ENCODE peak calls at places on chromosomes 11 and 22, in nine cellular contexts. U is nephron progenitor cell; P is activated CD4-positive, alpha-beta T cell treated with anti-CD3 and anti-CD28 coated beads, Interleukin-2, amount 50 U/mL, for 4 hours; O is anterior cingulate cortex; M is Calu3; W is head of caudate nucleus; A is heart right ventricle; V is cardiac muscle cell; H is NCI-H345. S is an unnamed sample.
A peak's percentile ranks its signal among the peaks of the same experiment; 100 is the strongest.

GRCh38 chr11:85884581-85885021 is 29.4 kb downstream of the CCDC83 start:
- DNase-seq in U (peak; percentile 40), P (no peak), O (no peak), M (no peak), W (no peak), A (no peak), V (no peak), H (no peak), S (no peak)

GRCh38 chr22:37483594-37484114 is 2.5 kb downstream of the MFNG start:
- DNase-seq in U (no peak), P (no peak), O (no peak), M (no peak), W (no peak), A (no peak), V (no peak), H (peak; percentile 20), S (no peak)

GRCh38 chr11:96141649-96142048 is 201.3 kb downstream of the MAML2 start:
- DNase-seq in U (no peak), P (no peak), O (no peak), M (no peak), W (no peak), A (no peak), V (no peak), H (no peak), S (no peak)

GRCh38 chr11:95092549-95093324 is 3.1 kb downstream of the ENDOD1 start:
- DNase-seq in U (no peak), P (peak; percentile 34), O (no peak), M (peak; percentile 36), W (peak; percentile 53), A (no peak), V (peak; percentile 25), H (no peak), S (no peak)

GRCh38 chr22:43811777-43812148 is 342 bp downstream of the EFCAB6 start:
- DNase-seq in U (no peak), P (no peak), O (no peak), M (no peak), W (peak; percentile 45), A (no peak), V (no peak), H (no peak), S (peak; percentile 4)

GRCh38 chr11:133835258-133836075 is 9.8 kb downstream of the SPATA19 start:
- DNase-seq in U (peak; percentile 63), P (no peak), O (no peak), M (peak; percentile 52), W (peak; percentile 83), A (no peak), V (peak; percentile 53), H (peak; percentile 71), S (no peak)

GRCh38 chr22:20283674-20284066 is 15.6 kb upstream of the RTN4R start:
- DNase-seq in U (no peak), P (no peak), O (no peak), M (no peak), W (no peak), A (no peak), V (no peak), H (no peak), S (no peak)

GRCh38 chr22:17772249-17772962 is 1.9 kb downstream of the BID start:
- DNase-seq in U (peak; percentile 30), P (no peak), O (no peak), M (peak; percentile 61), W (no peak), A (no peak), V (no peak), H (no peak), S (no peak)

GRCh38 chr11:65560555-65561418 is 2.6 kb upstream of the LTBP3 start:
- DNase-seq in U (peak; percentile 64), P (no peak), O (no peak), M (no peak), W (peak; percentile 86), A (peak; percentile 61), V (peak; percentile 57), H (no peak), S (no peak)

GRCh38 chr11:131042041-131042390 is 125.7 kb upstream of the SNX19 start:
- DNase-seq in U (no peak), P (no peak), O (no peak), M (no peak), W (no peak), A (no peak), V (no peak), H (no peak), S (no peak)

GRCh38 chr22:46030241-46030880 is 53.4 kb upstream of the WNT7B start:
- DNase-seq in U (no peak), P (no peak), O (no peak), M (no peak), W (no peak), A (no peak), V (no peak), H (no peak), S (no peak)

GRCh38 chr11:47928426-47928825 is 51.9 kb upstream of the PTPRJ start:
- DNase-seq in U (no peak), P (no peak), O (no peak), M (no peak), W (no peak), A (no peak), V (no peak), H (no peak), S (no peak)

GRCh38 chr11:125300791-125301218 is 136.3 kb downstream of the PKNOX2 start:
- DNase-seq in U (no peak), P (no peak), O (no peak), M (peak; percentile 9), W (no peak), A (peak; percentile 31), V (no peak), H (no peak), S (no peak)

GRCh38 chr11:102914238-102915043 is 39.7 kb upstream of the MMP12 start:
- DNase-seq in U (no peak), P (no peak), O (no peak), M (peak; percentile 27), W (peak; percentile 64), A (no peak), V (peak; percentile 68), H (no peak), S (no peak)

GRCh38 chr22:20425821-20426615 is 11.6 kb downstream of the SCARF2 start:
- DNase-seq in U (no peak), P (no peak), O (no peak), M (no peak), W (no peak), A (no peak), V (no peak), H (no peak), S (no peak)

GRCh38 chr11:61736310-61736709 is 16.1 kb upstream of the MYRF start:
- DNase-seq in U (no peak), P (no peak), O (no peak), M (no peak), W (no peak), A (no peak), V (no peak), H (no peak), S (no peak)

GRCh38 chr11:132904566-132904965 is 627.7 kb downstream of the OPCML start:
- DNase-seq in U (no peak), P (no peak), O (no peak), M (no peak), W (no peak), A (no peak), V (no peak), H (no peak), S (no peak)

GRCh38 chr11:122229078-122229477 is 113.1 kb upstream of the BLID start:
- DNase-seq in U (no peak), P (no peak), O (no peak), M (no peak), W (no peak), A (no peak), V (no peak), H (no peak), S (no peak)

GRCh38 chr11:66325140-66325754 is 8.4 kb upstream of the CD248 start:
- DNase-seq in U (no peak), P (no peak), O (no peak), M (no peak), W (no peak), A (no peak), V (no peak), H (no peak), S (no peak)

GRCh38 chr11:8834379-8834778 is 76.6 kb upstream of the AKIP1 start:
- DNase-seq in U (no peak), P (no peak), O (no peak), M (no peak), W (no peak), A (no peak), V (no peak), H (no peak), S (no peak)

GRCh38 chr11:17801166-17801565 is 66.6 kb downstream of the KCNC1 start:
- DNase-seq in U (no peak), P (no peak), O (no peak), M (no peak), W (no peak), A (no peak), V (no peak), H (no peak), S (no peak)

GRCh38 chr11:65574963-65575567 is 788 bp upstream of the EHBP1L1 start:
- DNase-seq in U (no peak), P (no peak), O (no peak), M (no peak), W (no peak), A (no peak), V (no peak), H (peak; percentile 19), S (no peak)

GRCh38 chr11:5689551-5689983 is at the start of gene TRIM22:
- DNase-seq in U (no peak), P (peak; percentile 45), O (no peak), M (no peak), W (peak; percentile 48), A (no peak), V (no peak), H (no peak), S (peak; percentile 35)

GRCh38 chr22:45930324-45930723 is 46.6 kb downstream of the WNT7B start:
- DNase-seq in U (peak; percentile 46), P (no peak), O (no peak), M (no peak), W (no peak), A (no peak), V (no peak), H (no peak), S (no peak)

GRCh38 chr11:119791701-119792151 is 62.7 kb upstream of the NECTIN1 start:
- DNase-seq in U (no peak), P (no peak), O (peak; percentile 48), M (no peak), W (peak; percentile 72), A (no peak), V (no peak), H (peak; percentile 85), S (no peak)

GRCh38 chr11:124759268-124760204 is 2.6 kb downstream of the ESAM start:
- DNase-seq in U (no peak), P (no peak), O (no peak), M (no peak), W (no peak), A (peak; percentile 80), V (peak; percentile 22), H (no peak), S (no peak)

GRCh38 chr11:127862406-127862805 is 725.0 kb downstream of the ETS1 start:
- DNase-seq in U (no peak), P (no peak), O (no peak), M (no peak), W (no peak), A (no peak), V (no peak), H (no peak), S (no peak)

GRCh38 chr11:112470355-112470754 is 209.7 kb upstream of the PLET1 start:
- DNase-seq in U (no peak), P (no peak), O (no peak), M (no peak), W (no peak), A (no peak), V (no peak), H (no peak), S (no peak)

GRCh38 chr22:44026630-44027511 is 2.8 kb downstream of the PARVB start:
- DNase-seq in U (no peak), P (peak; percentile 43), O (no peak), M (no peak), W (peak; percentile 74), A (peak; percentile 72), V (no peak), H (no peak), S (peak; percentile 71)

GRCh38 chr11:1234054-1234720 is 11.3 kb downstream of the MUC5B start:
- DNase-seq in U (peak; percentile 1), P (no peak), O (no peak), M (no peak), W (no peak), A (peak; percentile 6), V (no peak), H (no peak), S (no peak)

GRCh38 chr11:107858217-107859070 is at the start of gene SLC35F2:
- DNase-seq in U (peak; percentile 79), P (peak; percentile 56), O (peak; percentile 13), M (peak; percentile 76), W (peak; percentile 57), A (peak; percentile 60), V (peak; percentile 83), H (peak; percentile 76), S (peak; percentile 59)